ENCODE peak calls at places on chromosomes 2 and 18, in four cellular contexts. K is kidney, H is iris pigment epithelial cell, P is colonic mucosa. T is an unnamed sample.

GRCh38 chr2:225429718-225430117 is 30.2 kb downstream of the NYAP2 start:
- DNase-seq in K (no peak), H (peak; percentile 47), P (no peak), T (no peak)

GRCh38 chr2:226956659-226957058 is 120.8 kb downstream of the RHBDD1 start:
- DNase-seq in K (no peak), H (no peak), P (no peak), T (no peak)

GRCh38 chr18:70535041-70535440 is 246.2 kb downstream of the SOCS6 start:
- DNase-seq in K (no peak), H (no peak), P (no peak), T (no peak)

GRCh38 chr2:221527759-221528444 is 44.2 kb downstream of the EPHA4 start:
- DNase-seq in K (no peak), H (peak; percentile 76), P (peak; percentile 69), T (peak; percentile 67)

GRCh38 chr2:209663666-209664065 is 108.0 kb upstream of the UNC80 start:
- DNase-seq in K (no peak), H (no peak), P (no peak), T (no peak)

GRCh38 chr2:186852508-186852907 is 3.5 kb upstream of the ZSWIM2 start:
- DNase-seq in K (no peak), H (no peak), P (no peak), T (no peak)

GRCh38 chr2:147425437-147426038 is 419.3 kb upstream of the ACVR2A start:
- DNase-seq in K (no peak), H (no peak), P (no peak), T (no peak)

GRCh38 chr2:225779829-225780228 is 380.3 kb downstream of the NYAP2 start:
- DNase-seq in K (no peak), H (no peak), P (no peak), T (no peak)

GRCh38 chr2:69242651-69243051 is 144.4 kb downstream of the GFPT1 start:
- DNase-seq in K (no peak), H (peak; percentile 80), P (no peak), T (no peak)

GRCh38 chr2:237723613-237724012 is 75.0 kb upstream of the RBM44 start:
- DNase-seq in K (no peak), H (peak; percentile 64), P (peak; percentile 92), T (peak; percentile 88)

GRCh38 chr2:96703021-96703751 is 36.7 kb downstream of the LMAN2L start:
- DNase-seq in K (no peak), H (no peak), P (no peak), T (no peak)

GRCh38 chr2:239160226-239161143 is 240.3 kb downstream of the HDAC4 start:
- DNase-seq in K (peak; percentile 29), H (no peak), P (no peak), T (peak; percentile 15)

GRCh38 chr18:74127483-74127750 is 20.2 kb downstream of the FBXO15 start:
- DNase-seq in K (no peak), H (no peak), P (no peak), T (no peak)

GRCh38 chr18:8798996-8799395 is 93.6 kb downstream of the MTCL1 start:
- DNase-seq in K (peak; percentile 66), H (no peak), P (peak; percentile 50), T (peak; percentile 61)

GRCh38 chr2:214808481-214808931 is 977 bp downstream of the BARD1 start:
- DNase-seq in K (no peak), H (peak; percentile 11), P (no peak), T (no peak)

GRCh38 chr2:63344575-63345284 is 243.5 kb downstream of the WDPCP start:
- DNase-seq in K (no peak), H (no peak), P (no peak), T (no peak)

GRCh38 chr18:25164837-25165791 is 186.9 kb downstream of the ZNF521 start:
- DNase-seq in K (no peak), H (peak; percentile 24), P (no peak), T (no peak)

GRCh38 chr2:160308915-160309314 is 108.8 kb upstream of the ITGB6 start:
- DNase-seq in K (no peak), H (peak; percentile 85), P (no peak), T (no peak)

GRCh38 chr2:224136394-224136793 is 97.3 kb upstream of the SERPINE2 start:
- DNase-seq in K (no peak), H (no peak), P (no peak), T (no peak)

GRCh38 chr2:238380785-238381184 is 45.9 kb upstream of the ASB1 start:
- DNase-seq in K (no peak), H (peak; percentile 60), P (no peak), T (no peak)

GRCh38 chr2:226984461-226985226 is 148.8 kb downstream of the RHBDD1 start:
- DNase-seq in K (no peak), H (no peak), P (no peak), T (no peak)

GRCh38 chr2:147456729-147457128 is 388.1 kb upstream of the ACVR2A start:
- DNase-seq in K (no peak), H (peak; percentile 7), P (no peak), T (no peak)

T was measured in left colon.